ENCODE peak calls at places on chromosomes 1 and 21, in nine cellular contexts. K is transverse colon, E is HepG2, D is endodermal cell, F is cardiac muscle cell, J is Calu3, C is fibroblast of mammary gland, G is BE2C, O is neural crest cell. B is an unnamed sample.

GRCh38 chr1:186082235-186082937 is 292.7 kb downstream of the TPR start:
- DNase-seq in O (peak; percentile 27), F (peak; percentile 86), J (peak; percentile 75), G (peak; percentile 94), K (peak; percentile 86), D (no peak), E (peak; percentile 73), C (peak; percentile 53), B (peak; percentile 37)

GRCh38 chr1:33357099-33357498 is 36.2 kb upstream of the A3GALT2 start:
- DNase-seq in C (no peak), O (no peak), E (no peak), F (no peak), J (no peak), D (no peak), G (no peak), K (no peak), B (no peak)

GRCh38 chr1:235018161-235018560 is 110.5 kb downstream of the TOMM20 start:
- DNase-seq in E (peak; percentile 59), F (peak; percentile 96), K (no peak), C (peak; percentile 97), O (no peak), G (peak; percentile 28), J (no peak), D (peak; percentile 44), B (peak; percentile 82)

GRCh38 chr1:157838966-157839365 is 2.6 kb downstream of the CD5L start:
- DNase-seq in C (no peak), F (no peak), K (no peak), D (no peak), J (peak; percentile 26), O (no peak), G (no peak), E (no peak), B (no peak)

GRCh38 chr1:161946071-161946987 is 77.3 kb downstream of the OLFML2B start:
- DNase-seq in D (peak; percentile 83), F (peak; percentile 57), E (no peak), K (no peak), G (no peak), O (no peak), J (no peak), C (peak; percentile 82), B (no peak)

GRCh38 chr1:201357636-201358348 is 19.7 kb downstream of the TNNT2 start:
- DNase-seq in C (no peak), K (no peak), J (no peak), E (no peak), F (no peak), D (peak; percentile 32), G (no peak), O (no peak), B (no peak)

GRCh38 chr1:178038372-178038771 is 55.5 kb upstream of the RASAL2 start:
- DNase-seq in O (no peak), F (no peak), D (no peak), E (no peak), J (no peak), C (no peak), K (no peak), G (no peak), B (no peak)

GRCh38 chr1:11324562-11324961 is 51.6 kb downstream of the UBIAD1 start:
- DNase-seq in D (peak; percentile 58), E (no peak), J (no peak), F (no peak), K (no peak), C (no peak), G (no peak), O (no peak), B (no peak)

GRCh38 chr1:226479432-226479831 is 69.1 kb upstream of the STUM start:
- DNase-seq in G (no peak), K (no peak), F (no peak), D (no peak), E (peak; percentile 82), J (no peak), O (no peak), C (no peak), B (no peak)

GRCh38 chr1:212979340-212980122 is 29.2 kb downstream of the VASH2 start:
- DNase-seq in G (no peak), E (no peak), D (peak; percentile 22), J (no peak), O (no peak), F (no peak), C (no peak), K (no peak), B (no peak)

GRCh38 chr1:1594602-1594981 is 5.3 kb downstream of the FNDC10 start:
- DNase-seq in J (no peak), C (no peak), G (peak; percentile 52), K (no peak), E (no peak), F (no peak), O (no peak), D (peak; percentile 62), B (no peak)

GRCh38 chr1:204363335-204364114 is 3.8 kb upstream of the PLEKHA6 start:
- DNase-seq in F (peak; percentile 81), E (peak; percentile 50), C (peak; percentile 72), K (peak; percentile 75), J (peak; percentile 73), D (peak; percentile 90), O (peak; percentile 64), G (peak; percentile 72), B (peak; percentile 34)

GRCh38 chr21:36159356-36159921 is 2.8 kb downstream of the DOP1B start:
- DNase-seq in O (no peak), J (no peak), G (no peak), K (peak; percentile 74), C (no peak), F (no peak), E (no peak), D (no peak), B (peak; percentile 61)

GRCh38 chr1:16245476-16246196 is 8.7 kb upstream of the CPLANE2 start:
- DNase-seq in E (no peak), D (no peak), C (no peak), O (no peak), K (no peak), G (no peak), F (no peak), J (no peak), B (no peak)

GRCh38 chr1:214401666-214402065 is 120.7 kb downstream of the SMYD2 start:
- DNase-seq in E (no peak), J (no peak), F (peak; percentile 21), K (no peak), D (no peak), O (no peak), G (no peak), C (no peak), B (no peak)

GRCh38 chr1:42931108-42931539 is 27.5 kb downstream of the SLC2A1 start:
- DNase-seq in D (peak; percentile 86), K (peak; percentile 59), O (no peak), C (peak; percentile 42), J (peak; percentile 45), F (peak; percentile 48), E (no peak), G (peak; percentile 49), B (no peak)

GRCh38 chr1:109447524-109447923 is 18.8 kb upstream of the SYPL2 start:
- DNase-seq in C (no peak), F (no peak), E (no peak), K (no peak), O (no peak), G (no peak), D (no peak), J (no peak), B (no peak)
- TF ChIP-seq CTCF in C (no peak), F (no peak), E (no peak), K (no peak), O (no peak), G (no peak), D (no peak), J (no peak), B (no peak)

DNA sequence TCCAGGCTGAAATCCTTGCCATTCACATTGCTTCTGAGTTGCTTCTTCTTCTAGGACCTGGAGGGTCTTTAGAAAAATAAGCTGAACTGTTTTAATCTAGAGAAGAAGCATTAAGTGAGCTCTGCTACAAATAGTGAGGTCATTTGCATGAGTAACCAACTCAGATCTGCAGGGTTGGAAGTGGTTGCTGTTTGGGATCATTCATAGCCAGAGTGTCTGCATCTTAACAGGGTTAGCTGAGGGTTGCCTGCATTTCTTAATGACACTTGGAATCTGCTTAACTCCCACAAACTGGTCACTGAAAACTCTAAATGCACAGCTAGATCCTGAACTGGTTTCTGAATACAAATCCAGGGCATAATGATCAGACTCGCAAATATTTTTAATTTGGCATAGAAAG is 9.9 kb downstream of the CNIH3 start:
- DNase-seq in E (no peak), O (no peak), G (no peak), K (no peak), D (no peak), F (peak; percentile 84), J (no peak), C (peak; percentile 88), B (no peak)
- TF ChIP-seq CTCF in E (no peak), O (no peak), G (no peak), K (no peak), D (no peak), F (no peak), J (no peak), C (no peak), B (no peak)

GRCh38 chr1:93648656-93649055 is 33.0 kb downstream of the BCAR3 start:
- DNase-seq in E (no peak), K (no peak), F (no peak), O (no peak), D (no peak), J (no peak), G (no peak), C (no peak), B (no peak)

GRCh38 chr1:93653656-93654055 is 28.0 kb downstream of the BCAR3 start:
- DNase-seq in F (no peak), E (no peak), G (no peak), K (no peak), C (no peak), O (no peak), J (no peak), D (no peak), B (no peak)

GRCh38 chr1:93652335-93652949 is 29.2 kb downstream of the BCAR3 start:
- DNase-seq in G (no peak), C (no peak), E (no peak), J (no peak), K (no peak), D (no peak), O (no peak), F (no peak), B (no peak)

GRCh38 chr1:93649231-93649630 is 32.4 kb downstream of the BCAR3 start:
- DNase-seq in E (no peak), J (no peak), K (no peak), F (peak; percentile 44), C (no peak), O (no peak), G (no peak), D (no peak), B (no peak)

DNA sequence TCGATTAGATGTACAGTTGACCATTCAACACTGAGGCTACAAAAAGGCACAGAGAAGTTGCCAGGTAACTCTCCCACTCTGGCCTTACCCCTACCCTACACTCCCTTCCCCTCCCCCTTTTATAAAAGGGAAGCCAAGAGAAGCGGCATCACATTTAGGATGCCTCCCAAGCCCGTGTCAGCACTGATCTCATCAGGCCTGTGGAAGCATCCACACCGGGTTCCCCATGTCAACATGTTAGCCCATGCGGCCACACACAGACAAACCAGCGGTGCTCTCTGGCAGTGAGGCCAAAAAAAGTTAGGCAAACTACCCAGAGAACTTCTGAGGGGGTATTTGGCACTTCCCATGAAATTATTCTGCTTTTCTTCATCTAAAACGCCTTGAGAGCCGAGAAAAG is 29.9 kb downstream of the BCAR3 start:
- DNase-seq in C (no peak), K (no peak), O (no peak), J (no peak), G (no peak), D (no peak), E (no peak), F (peak; percentile 23), B (no peak)
- TF ChIP-seq CTCF in C (no peak), K (no peak), O (no peak), J (no peak), G (no peak), D (no peak), E (no peak), F (no peak), B (no peak)

GRCh38 chr1:206590025-206590834 is 22.0 kb downstream of the EIF2D start:
- DNase-seq in D (peak; percentile 70), C (peak; percentile 91), G (no peak), J (peak; percentile 15), O (no peak), K (no peak), F (peak; percentile 34), E (no peak), B (peak; percentile 44)
- TF ChIP-seq CTCF in D (peak; percentile 74), C (peak; percentile 44), G (peak; percentile 32), J (no peak), O (peak; percentile 49), K (no peak), F (peak; percentile 46), E (no peak), B (no peak)